ENCODE peak calls at places on chromosome 11, in four cellular contexts. U is GM12878, M is SK-N-SH, F is K562. I is an unnamed sample.

GRCh38 chr11:2893935-2894334 is 8.4 kb upstream of the CDKN1C start:
- DNase-seq in U (no peak), M (no peak), F (no peak), I (no peak)

GRCh38 chr11:112016765-112017356 is 8.3 kb upstream of the DLAT start:
- DNase-seq in U (no peak), M (no peak), F (no peak), I (no peak)

GRCh38 chr11:47667135-47667534 is 24.8 kb upstream of the MTCH2 start:
- DNase-seq in U (no peak), M (no peak), F (no peak), I (no peak)

GRCh38 chr11:2215561-2216399 is 44.2 kb upstream of the TH start:
- DNase-seq in U (no peak), M (peak), F (no peak), I (no peak)

GRCh38 chr11:114308689-114309089 is 12.5 kb downstream of the NNMT start:
- DNase-seq in U (no peak), M (no peak), F (no peak), I (no peak)

GRCh38 chr11:16809901-16810668 is 71.6 kb downstream of the C11orf58 start:
- DNase-seq in U (no peak), M (no peak), F (no peak), I (no peak)

GRCh38 chr11:134597452-134597851 is 185.4 kb upstream of the B3GAT1 start:
- DNase-seq in U (no peak), M (no peak), F (no peak), I (no peak)

GRCh38 chr11:61602775-61603569 is 22.1 kb upstream of the SYT7 start:
- DNase-seq in U (no peak), M (peak), F (peak), I (no peak)

GRCh38 chr11:12841946-12842630 is 167.0 kb upstream of the RASSF10 start:
- DNase-seq in U (no peak), M (peak), F (peak), I (no peak)

GRCh38 chr11:2579315-2580060 is 120.3 kb downstream of the KCNQ1OT1 start:
- DNase-seq in U (no peak), M (peak), F (no peak), I (peak)

GRCh38 chr11:84142411-84142810 is 856.2 kb upstream of the CCDC90B start:
- DNase-seq in U (no peak), M (no peak), F (no peak), I (no peak)

GRCh38 chr11:128420277-128420676 is 167.1 kb downstream of the ETS1 start:
- DNase-seq in U (no peak), M (peak), F (no peak), I (no peak)

GRCh38 chr11:19435306-19435989 is 194.7 kb upstream of the E2F8 start:
- DNase-seq in U (no peak), M (no peak), F (no peak), I (no peak)

GRCh38 chr11:69321877-69322350 is 28.0 kb downstream of the MYEOV start:
- DNase-seq in U (no peak), M (no peak), F (no peak), I (no peak)

GRCh38 chr11:85414175-85414574 is 213.0 kb downstream of the DLG2 start:
- DNase-seq in U (no peak), M (no peak), F (no peak), I (no peak)

GRCh38 chr11:1749020-1749758 is 1.2 kb downstream of the IFITM10 start:
- DNase-seq in U (no peak), M (peak), F (no peak), I (no peak)

GRCh38 chr11:43573233-43573632 is 107.3 kb upstream of the HSD17B12 start:
- DNase-seq in U (no peak), M (peak), F (peak), I (peak)

GRCh38 chr11:114466742-114467141 is 27.5 kb downstream of the REXO2 start:
- DNase-seq in U (no peak), M (no peak), F (no peak), I (no peak)

GRCh38 chr11:14029971-14030531 is 67.5 kb downstream of the SPON1 start:
- DNase-seq in U (no peak), M (no peak), F (peak), I (no peak)

DNA sequence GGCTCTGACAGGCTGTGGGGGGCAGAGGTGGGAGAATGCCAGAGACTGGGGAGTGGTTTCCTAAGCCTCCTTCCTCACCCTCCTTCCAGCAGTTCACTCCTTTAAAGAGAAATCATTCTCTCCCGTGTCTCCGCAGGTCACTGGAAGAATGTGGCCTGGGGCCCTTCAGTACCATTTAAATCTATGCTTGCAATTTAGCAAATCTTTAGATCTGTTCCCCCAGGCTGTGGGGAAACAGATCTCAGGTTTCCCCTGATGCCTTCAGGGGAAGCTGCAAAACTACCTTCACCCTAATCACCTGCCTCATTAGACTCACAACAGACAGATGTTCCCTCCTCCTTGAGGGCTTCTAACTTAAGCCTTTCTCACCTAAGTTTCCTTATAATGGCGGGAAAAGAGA is 55.3 kb downstream of the KIRREL3 start:
- DNase-seq in U (no peak), M (no peak), F (no peak), I (no peak)
- TF ChIP-seq USF1 in U (no peak), M (no peak), F (no peak), I (no peak)

GRCh38 chr11:64844330-64845124 is at the start of gene CDC42BPG:
- DNase-seq in U (no peak), M (peak), F (peak), I (peak)
- TF ChIP-seq USF1 in U (no peak), M (no peak), F (peak), I (no peak)

GRCh38 chr11:118873804-118874203 is 9.9 kb upstream of the CXCR5 start:
- DNase-seq in U (no peak), M (peak), F (no peak), I (no peak)

GRCh38 chr11:118868659-118869058 is 15.0 kb upstream of the CXCR5 start:
- DNase-seq in U (no peak), M (no peak), F (no peak), I (no peak)

GRCh38 chr11:118870396-118871343 is 13.0 kb upstream of the CXCR5 start:
- DNase-seq in U (peak), M (peak), F (no peak), I (peak)

GRCh38 chr11:118876261-118876660 is 7.4 kb upstream of the CXCR5 start:
- DNase-seq in U (no peak), M (no peak), F (no peak), I (no peak)

DNA sequence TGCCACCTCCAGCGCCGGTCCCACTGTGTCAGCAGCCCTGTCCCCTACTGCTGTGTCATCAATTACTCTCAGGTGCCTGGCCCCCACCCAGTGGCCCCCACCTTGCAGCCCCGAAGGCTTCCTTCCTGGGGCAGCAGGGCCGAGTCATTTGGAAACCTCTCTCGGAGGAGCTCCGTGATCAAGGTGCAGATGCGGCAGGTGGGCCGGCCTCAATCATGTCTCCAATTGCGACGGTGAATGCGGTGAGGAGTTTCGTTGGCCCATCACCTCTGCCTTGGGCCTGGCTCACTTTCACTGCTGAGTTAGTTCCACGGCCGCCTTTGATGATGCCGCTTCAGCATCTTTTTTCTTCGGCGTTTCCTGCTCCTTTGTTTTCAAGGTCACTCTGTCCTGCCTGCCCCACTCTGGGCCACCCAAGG is 11.3 kb upstream of the CXCR5 start:
- DNase-seq in U (no peak), M (no peak), F (no peak), I (no peak)
- TF ChIP-seq USF1 in U (no peak), M (no peak), F (no peak), I (no peak)

GRCh38 chr11:75024068-75024449 is 35.3 kb downstream of the NEU3 start:
- DNase-seq in U (no peak), M (no peak), F (no peak), I (no peak)
- TF ChIP-seq USF1 in U (no peak), M (no peak), F (no peak), I (no peak)

GRCh38 chr11:123707606-123708205 is 33.8 kb downstream of the ZNF202 start:
- DNase-seq in U (peak), M (peak), F (peak), I (peak)
- TF ChIP-seq USF1 in U (no peak), M (no peak), F (no peak), I (no peak)

GRCh38 chr11:110376711-110377324 is 52.9 kb upstream of the FDX1 start:
- DNase-seq in U (peak), M (peak), F (peak), I (peak)

GRCh38 chr11:110379936-110380335 is 49.8 kb upstream of the FDX1 start:
- DNase-seq in U (no peak), M (no peak), F (no peak), I (no peak)

GRCh38 chr11:110381214-110381613 is 48.5 kb upstream of the FDX1 start:
- DNase-seq in U (no peak), M (no peak), F (no peak), I (no peak)

GRCh38 chr11:110377451-110377850 is 52.3 kb upstream of the FDX1 start:
- DNase-seq in U (no peak), M (no peak), F (no peak), I (no peak)

GRCh38 chr11:110379261-110379660 is 50.5 kb upstream of the FDX1 start:
- DNase-seq in U (no peak), M (no peak), F (peak), I (no peak)
- TF ChIP-seq USF1 in U (no peak), M (no peak), F (no peak), I (no peak)

I was measured in WTC11.